ENCODE peak calls at places on chromosomes 2 and 18, in six cellular contexts. N, R, Z, J, V and G are unnamed samples.

GRCh38 chr2:128057334-128057733 is 29.5 kb upstream of the SAP130 start:
- DNase-seq in Z (no peak), R (no peak), J (no peak), V (no peak), N (no peak), G (no peak)

GRCh38 chr2:17646838-17647701 is 106.5 kb downstream of the SMC6 start:
- DNase-seq in R (no peak), J (no peak), N (no peak), Z (no peak), V (no peak), G (no peak)

GRCh38 chr2:111986116-111986900 is 68.8 kb upstream of the TMEM87B start:
- DNase-seq in R (no peak), J (no peak), V (no peak), N (no peak), Z (no peak), G (no peak)

GRCh38 chr2:62653582-62654422 is 51.7 kb upstream of the EHBP1 start:
- DNase-seq in N (no peak), Z (no peak), R (no peak), V (peak; percentile 80), J (no peak), G (no peak)

GRCh38 chr2:99772766-99773331 is 283.0 kb upstream of the REV1 start:
- DNase-seq in Z (no peak), N (no peak), V (no peak), R (no peak), J (no peak), G (no peak)

GRCh38 chr2:80499095-80499494 is 194.5 kb upstream of the LRRTM1 start:
- DNase-seq in Z (peak; percentile 32), V (peak; percentile 8), R (no peak), J (no peak), N (no peak), G (peak; percentile 6)

GRCh38 chr2:217102941-217103340 is 243.1 kb upstream of the TNP1 start:
- DNase-seq in N (no peak), R (no peak), Z (no peak), J (no peak), V (no peak), G (no peak)

GRCh38 chr18:111292-112014 is 46.9 kb upstream of the USP14 start:
- DNase-seq in J (peak; percentile 79), V (peak; percentile 31), N (peak; percentile 57), Z (peak; percentile 78), R (no peak), G (no peak)

GRCh38 chr2:206799083-206799482 is 33.7 kb downstream of the FASTKD2 start:
- DNase-seq in R (no peak), J (no peak), Z (no peak), V (no peak), N (no peak), G (no peak)

GRCh38 chr2:110829413-110830146 is 97.2 kb downstream of the ACOXL start:
- DNase-seq in J (no peak), V (no peak), N (no peak), Z (no peak), R (no peak), G (no peak)

GRCh38 chr18:37578886-37579513 is 13.4 kb upstream of the CELF4 start:
- DNase-seq in R (no peak), N (no peak), J (no peak), Z (peak; percentile 30), V (peak; percentile 80), G (peak; percentile 8)

GRCh38 chr2:38409136-38409903 is 32.2 kb upstream of the ATL2 start:
- DNase-seq in V (no peak), N (no peak), J (peak; percentile 43), R (no peak), Z (peak; percentile 63), G (no peak)

GRCh38 chr18:50009772-50010171 is 185.2 kb downstream of the MYO5B start:
- DNase-seq in Z (no peak), J (peak; percentile 46), R (no peak), N (peak; percentile 2), V (no peak), G (no peak)

GRCh38 chr2:171081649-171082111 is 79.0 kb downstream of the TLK1 start:
- DNase-seq in J (no peak), Z (no peak), N (no peak), R (no peak), V (no peak), G (no peak)

GRCh38 chr2:98708396-98709186 is 22.3 kb downstream of the MGAT4A start:
- DNase-seq in J (no peak), R (no peak), Z (no peak), V (no peak), N (no peak), G (no peak)

GRCh38 chr18:51275712-51276473 is 78.4 kb upstream of the MEX3C start:
- DNase-seq in N (no peak), J (no peak), V (no peak), Z (peak; percentile 54), R (no peak), G (peak; percentile 75)

GRCh38 chr18:9708882-9709877 is 1.1 kb downstream of the RAB31 start:
- DNase-seq in Z (no peak), N (no peak), R (no peak), J (no peak), V (no peak), G (no peak)

GRCh38 chr18:25921677-25922421 is 168.6 kb downstream of the SS18 start:
- DNase-seq in J (peak; percentile 7), R (no peak), V (no peak), Z (no peak), N (peak; percentile 5), G (no peak)